ENCODE peak calls at places on chromosomes 2 and 18, in seven cellular contexts. G, F, U, Q, W, H and P are unnamed samples.

GRCh38 chr2:122539920-122540319 is 784.5 kb downstream of the TSN start:
- DNase-seq in G (no peak), F (no peak), H (no peak), U (no peak), Q (no peak), W (no peak), P (no peak)

GRCh38 chr2:222208010-222208690 is 90.6 kb downstream of the PAX3 start:
- DNase-seq in F (no peak), U (no peak), W (no peak), G (no peak), Q (no peak), H (no peak), P (no peak)

GRCh38 chr2:200077838-200078237 is 122.5 kb downstream of the MAIP1 start:
- DNase-seq in Q (no peak), H (no peak), W (no peak), G (no peak), U (no peak), F (no peak), P (no peak)

GRCh38 chr2:223097888-223098383 is 45.9 kb downstream of the KCNE4 start:
- DNase-seq in W (no peak), Q (no peak), H (no peak), F (no peak), U (no peak), G (no peak), P (no peak)

GRCh38 chr2:194155406-194155805 is 1501.6 kb upstream of the SLC39A10 start:
- DNase-seq in Q (no peak), H (no peak), U (no peak), G (no peak), F (no peak), W (no peak), P (no peak)

GRCh38 chr2:164617466-164617865 is 3.8 kb downstream of the GRB14 start:
- DNase-seq in H (no peak), Q (no peak), G (no peak), W (no peak), U (no peak), F (no peak), P (no peak)

GRCh38 chr18:78496095-78496494 is 483.5 kb upstream of the SALL3 start:
- DNase-seq in W (no peak), Q (no peak), F (no peak), U (peak), H (no peak), G (no peak), P (no peak)

GRCh38 chr2:241286348-241287090 is 29.0 kb downstream of the HDLBP start:
- DNase-seq in U (no peak), G (no peak), F (no peak), H (no peak), W (no peak), Q (no peak), P (no peak)

GRCh38 chr2:187547353-187547979 is 6.8 kb downstream of the TFPI start:
- DNase-seq in Q (no peak), W (no peak), U (no peak), G (no peak), F (peak), H (no peak), P (no peak)

GRCh38 chr2:64204006-64204632 is 59.9 kb upstream of the PELI1 start:
- DNase-seq in Q (no peak), H (peak), W (no peak), G (no peak), U (no peak), F (no peak), P (no peak)

GRCh38 chr2:27356056-27356381 is 545 bp downstream of the GTF3C2 start:
- DNase-seq in F (peak), G (no peak), W (no peak), H (peak), Q (no peak), U (no peak), P (peak)

GRCh38 chr2:10471956-10472355 is 23.8 kb upstream of the ODC1 start:
- DNase-seq in G (no peak), F (no peak), U (no peak), W (no peak), Q (no peak), H (peak), P (no peak)

GRCh38 chr2:48140586-48140985 is 234.3 kb upstream of the FBXO11 start:
- DNase-seq in Q (no peak), W (no peak), G (no peak), F (no peak), H (no peak), U (no peak), P (no peak)

GRCh38 chr2:71849111-71849510 is 298.6 kb downstream of the CYP26B1 start:
- DNase-seq in G (no peak), W (no peak), U (no peak), Q (no peak), F (no peak), H (no peak), P (no peak)

GRCh38 chr18:59685501-59685900 is 11.7 kb downstream of the CCBE1 start:
- DNase-seq in G (no peak), F (no peak), H (no peak), W (no peak), Q (no peak), U (no peak), P (no peak)

GRCh38 chr2:111168528-111168929 is 47.8 kb downstream of the BCL2L11 start:
- DNase-seq in W (no peak), Q (no peak), H (no peak), G (no peak), F (peak), U (no peak), P (no peak)

GRCh38 chr2:118705032-118705431 is 142.4 kb downstream of the EN1 start:
- DNase-seq in Q (no peak), U (no peak), W (no peak), H (no peak), F (peak), G (no peak), P (no peak)

GRCh38 chr2:89767581-89768435 is 1076.3 kb downstream of the RPIA start:
- DNase-seq in U (no peak), H (peak), G (no peak), W (no peak), Q (no peak), F (no peak), P (no peak)